ENCODE peak calls at places on chromosomes 3 and 15, in four cellular contexts. One of them, this sample, is unnamed.
A peak's percentile ranks its signal among the peaks of the same experiment; 100 is the strongest.

GRCh38 chr3:171306631-171307030 is 153.6 kb downstream of the TNIK start:
- DNase-seq in CD4-positive, alpha-beta memory T cell: no peak
- DNase-seq in neural progenitor cell: no peak
- DNase-seq in cardiac muscle cell: peak; percentile 95
- DNase-seq in this sample: no peak

GRCh38 chr3:108124337-108125150 is 33.7 kb upstream of the CD47 start:
- DNase-seq in neural progenitor cell: no peak
- DNase-seq in cardiac muscle cell: no peak
- DNase-seq in CD4-positive, alpha-beta memory T cell: peak; percentile 85
- DNase-seq in this sample: no peak

GRCh38 chr3:46293991-46294833 is 52.0 kb downstream of the CCR3 start:
- DNase-seq in cardiac muscle cell: no peak
- DNase-seq in neural progenitor cell: no peak
- DNase-seq in CD4-positive, alpha-beta memory T cell: no peak
- DNase-seq in this sample: no peak

GRCh38 chr3:64650096-64650622 is 37.6 kb downstream of the ADAMTS9 start:
- DNase-seq in neural progenitor cell: no peak
- DNase-seq in cardiac muscle cell: no peak
- DNase-seq in CD4-positive, alpha-beta memory T cell: no peak
- DNase-seq in this sample: no peak

GRCh38 chr3:15097889-15098288 is 1.1 kb downstream of the RBSN start:
- DNase-seq in neural progenitor cell: no peak
- DNase-seq in CD4-positive, alpha-beta memory T cell: peak; percentile 24
- DNase-seq in cardiac muscle cell: no peak
- DNase-seq in this sample: peak; percentile 12

GRCh38 chr3:41362638-41363559 is 163.6 kb downstream of the CTNNB1 start:
- DNase-seq in cardiac muscle cell: peak; percentile 21
- DNase-seq in neural progenitor cell: peak; percentile 87
- DNase-seq in CD4-positive, alpha-beta memory T cell: no peak
- DNase-seq in this sample: no peak

GRCh38 chr3:6282920-6283319 is 578.0 kb upstream of the GRM7 start:
- DNase-seq in neural progenitor cell: no peak
- DNase-seq in cardiac muscle cell: no peak
- DNase-seq in CD4-positive, alpha-beta memory T cell: no peak
- DNase-seq in this sample: no peak

GRCh38 chr3:27606537-27606936 is 115.6 kb downstream of the EOMES start:
- DNase-seq in neural progenitor cell: no peak
- DNase-seq in CD4-positive, alpha-beta memory T cell: no peak
- DNase-seq in cardiac muscle cell: no peak
- DNase-seq in this sample: no peak

GRCh38 chr15:23069496-23070166 is 30.3 kb upstream of the TUBGCP5 start:
- DNase-seq in CD4-positive, alpha-beta memory T cell: no peak
- DNase-seq in neural progenitor cell: peak; percentile 48
- DNase-seq in cardiac muscle cell: no peak
- DNase-seq in this sample: no peak

GRCh38 chr15:76366714-76367113 is 30.1 kb downstream of the ISL2 start:
- DNase-seq in neural progenitor cell: no peak
- DNase-seq in CD4-positive, alpha-beta memory T cell: no peak
- DNase-seq in cardiac muscle cell: no peak
- DNase-seq in this sample: no peak

GRCh38 chr3:144085964-144086363 is 114.3 kb downstream of the DIPK2A start:
- DNase-seq in neural progenitor cell: no peak
- DNase-seq in CD4-positive, alpha-beta memory T cell: no peak
- DNase-seq in cardiac muscle cell: peak; percentile 81
- DNase-seq in this sample: peak; percentile 66

GRCh38 chr3:49132437-49133225 is at the start of gene LAMB2:
- DNase-seq in neural progenitor cell: peak; percentile 89
- DNase-seq in cardiac muscle cell: peak; percentile 78
- DNase-seq in CD4-positive, alpha-beta memory T cell: no peak
- DNase-seq in this sample: no peak

GRCh38 chr15:98169551-98169950 is 209.0 kb downstream of the ARRDC4 start:
- DNase-seq in neural progenitor cell: no peak
- DNase-seq in cardiac muscle cell: no peak
- DNase-seq in CD4-positive, alpha-beta memory T cell: peak; percentile 7
- DNase-seq in this sample: no peak

GRCh38 chr3:171874251-171874679 is 31.1 kb downstream of the TMEM212 start:
- DNase-seq in neural progenitor cell: no peak
- DNase-seq in CD4-positive, alpha-beta memory T cell: no peak
- DNase-seq in cardiac muscle cell: peak; percentile 93
- DNase-seq in this sample: no peak

GRCh38 chr15:92625297-92625980 is 30.1 kb downstream of the FAM174B start:
- DNase-seq in cardiac muscle cell: peak; percentile 78
- DNase-seq in CD4-positive, alpha-beta memory T cell: no peak
- DNase-seq in neural progenitor cell: no peak
- DNase-seq in this sample: no peak

GRCh38 chr3:127486337-127486944 is 104.1 kb downstream of the TPRA1 start:
- DNase-seq in CD4-positive, alpha-beta memory T cell: no peak
- DNase-seq in neural progenitor cell: no peak
- DNase-seq in cardiac muscle cell: no peak
- DNase-seq in this sample: no peak

GRCh38 chr3:167740961-167741587 is 5.6 kb downstream of the SERPINI1 start:
- DNase-seq in cardiac muscle cell: peak; percentile 57
- DNase-seq in CD4-positive, alpha-beta memory T cell: peak; percentile 13
- DNase-seq in neural progenitor cell: peak; percentile 56
- DNase-seq in this sample: no peak

GRCh38 chr3:80564391-80564790 is 796.6 kb upstream of the ROBO1 start:
- DNase-seq in CD4-positive, alpha-beta memory T cell: no peak
- DNase-seq in neural progenitor cell: no peak
- DNase-seq in cardiac muscle cell: no peak
- DNase-seq in this sample: no peak

GRCh38 chr3:80556728-80557127 is 788.9 kb upstream of the ROBO1 start:
- DNase-seq in neural progenitor cell: no peak
- DNase-seq in CD4-positive, alpha-beta memory T cell: no peak
- DNase-seq in cardiac muscle cell: no peak
- DNase-seq in this sample: peak; percentile 41

GRCh38 chr3:80554304-80554703 is 786.5 kb upstream of the ROBO1 start:
- DNase-seq in cardiac muscle cell: no peak
- DNase-seq in CD4-positive, alpha-beta memory T cell: no peak
- DNase-seq in neural progenitor cell: no peak
- DNase-seq in this sample: no peak

GRCh38 chr3:80559701-80560100 is 791.9 kb upstream of the ROBO1 start:
- DNase-seq in cardiac muscle cell: no peak
- DNase-seq in neural progenitor cell: no peak
- DNase-seq in CD4-positive, alpha-beta memory T cell: no peak
- DNase-seq in this sample: no peak
- H3K27ac ChIP-seq in cardiac muscle cell: no peak overlapping the region
- H3K27ac ChIP-seq in neural progenitor cell: no peak overlapping the region
- H3K27ac ChIP-seq in CD4-positive, alpha-beta memory T cell: no peak overlapping the region
- H3K27ac ChIP-seq in this sample: no peak overlapping the region

GRCh38 chr3:134722899-134723484 is 72.1 kb upstream of the EPHB1 start:
- DNase-seq in CD4-positive, alpha-beta memory T cell: no peak
- DNase-seq in cardiac muscle cell: no peak
- DNase-seq in neural progenitor cell: no peak
- DNase-seq in this sample: no peak
- H3K27ac ChIP-seq in CD4-positive, alpha-beta memory T cell: no peak overlapping the region
- H3K27ac ChIP-seq in cardiac muscle cell: no peak overlapping the region
- H3K27ac ChIP-seq in neural progenitor cell: no peak overlapping the region
- H3K27ac ChIP-seq in this sample: no peak overlapping the region

DNA sequence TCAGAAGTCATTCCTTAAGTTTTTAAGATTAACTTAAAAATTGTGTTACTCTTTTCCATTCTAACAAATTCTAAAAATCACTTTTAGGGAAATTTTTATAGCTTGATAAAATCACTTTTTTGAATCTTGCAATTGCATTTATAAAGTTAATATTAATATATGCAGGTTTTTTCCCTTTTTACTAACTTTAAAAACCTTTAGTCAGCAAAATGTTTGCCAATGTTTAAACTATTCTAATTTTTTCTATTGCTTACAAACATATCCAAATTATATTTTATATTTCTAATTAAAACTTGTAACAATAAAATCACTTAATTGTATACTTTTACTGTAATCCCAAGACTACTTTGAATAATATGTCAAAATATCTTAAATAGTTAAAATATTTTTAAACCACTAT is 839.4 kb downstream of the TBL1XR1 start:
- DNase-seq in cardiac muscle cell: no peak
- DNase-seq in neural progenitor cell: no peak
- DNase-seq in CD4-positive, alpha-beta memory T cell: no peak
- DNase-seq in this sample: no peak
- H3K27ac ChIP-seq in cardiac muscle cell: no peak overlapping the region
- H3K27ac ChIP-seq in neural progenitor cell: no peak overlapping the region
- H3K27ac ChIP-seq in CD4-positive, alpha-beta memory T cell: no peak overlapping the region
- H3K27ac ChIP-seq in this sample: no peak overlapping the region

GRCh38 chr3:78718707-78719106 is 1049.1 kb downstream of the ROBO1 start:
- DNase-seq in neural progenitor cell: no peak
- DNase-seq in cardiac muscle cell: no peak
- DNase-seq in CD4-positive, alpha-beta memory T cell: no peak
- DNase-seq in this sample: no peak
- H3K27ac ChIP-seq in neural progenitor cell: no peak overlapping the region
- H3K27ac ChIP-seq in cardiac muscle cell: no peak overlapping the region
- H3K27ac ChIP-seq in CD4-positive, alpha-beta memory T cell: no peak overlapping the region
- H3K27ac ChIP-seq in this sample: no peak overlapping the region

GRCh38 chr15:69849232-69849610 is 248.5 kb downstream of the TLE3 start:
- DNase-seq in cardiac muscle cell: peak; percentile 34
- DNase-seq in neural progenitor cell: no peak
- DNase-seq in CD4-positive, alpha-beta memory T cell: no peak
- DNase-seq in this sample: no peak

GRCh38 chr15:69845159-69845558 is 252.6 kb downstream of the TLE3 start:
- DNase-seq in cardiac muscle cell: no peak
- DNase-seq in neural progenitor cell: no peak
- DNase-seq in CD4-positive, alpha-beta memory T cell: no peak
- DNase-seq in this sample: no peak

GRCh38 chr15:69843927-69844326 is 253.8 kb downstream of the TLE3 start:
- DNase-seq in neural progenitor cell: no peak
- DNase-seq in cardiac muscle cell: no peak
- DNase-seq in CD4-positive, alpha-beta memory T cell: no peak
- DNase-seq in this sample: no peak

GRCh38 chr15:69848551-69849231 is 249.0 kb downstream of the TLE3 start:
- DNase-seq in CD4-positive, alpha-beta memory T cell: no peak
- DNase-seq in cardiac muscle cell: no peak
- DNase-seq in neural progenitor cell: no peak
- DNase-seq in this sample: no peak

GRCh38 chr15:69847625-69848024 is 250.1 kb downstream of the TLE3 start:
- DNase-seq in CD4-positive, alpha-beta memory T cell: no peak
- DNase-seq in neural progenitor cell: no peak
- DNase-seq in cardiac muscle cell: peak; percentile 63
- DNase-seq in this sample: no peak
- H3K27ac ChIP-seq in CD4-positive, alpha-beta memory T cell: no peak overlapping the region
- H3K27ac ChIP-seq in neural progenitor cell: no peak overlapping the region
- H3K27ac ChIP-seq in cardiac muscle cell: no peak overlapping the region
- H3K27ac ChIP-seq in this sample: no peak overlapping the region

This sample was measured in epithelial cell of prostate.